ENCODE peak calls at places on chromosomes 1 and 21, in four cellular contexts. One of them, this sample, is unnamed.

GRCh38 chr1:222168621-222169020 is 379.3 kb downstream of the HHIPL2 start:
- DNase-seq in foreskin fibroblast: peak; percentile 26
- DNase-seq in brain microvascular endothelial cell: no peak
- DNase-seq in cardiac muscle cell: no peak
- DNase-seq in this sample: no peak

GRCh38 chr21:45543371-45543709 is 1.1 kb upstream of the SLC19A1 start:
- DNase-seq in foreskin fibroblast: no peak
- DNase-seq in brain microvascular endothelial cell: no peak
- DNase-seq in cardiac muscle cell: no peak
- DNase-seq in this sample: no peak

GRCh38 chr1:159935719-159936283 is 9.6 kb downstream of the IGSF9 start:
- DNase-seq in foreskin fibroblast: no peak
- DNase-seq in brain microvascular endothelial cell: no peak
- DNase-seq in cardiac muscle cell: peak; percentile 64
- DNase-seq in this sample: no peak

GRCh38 chr21:29299906-29300546 is 1.3 kb downstream of the BACH1 start:
- DNase-seq in foreskin fibroblast: peak; percentile 97
- DNase-seq in brain microvascular endothelial cell: peak; percentile 82
- DNase-seq in cardiac muscle cell: peak; percentile 70
- DNase-seq in this sample: peak; percentile 98

GRCh38 chr21:44913425-44914175 is 7.1 kb downstream of the ITGB2 start:
- DNase-seq in foreskin fibroblast: no peak
- DNase-seq in brain microvascular endothelial cell: no peak
- DNase-seq in cardiac muscle cell: no peak
- DNase-seq in this sample: no peak

GRCh38 chr1:209839875-209840491 is 12.2 kb downstream of the UTP25 start:
- DNase-seq in foreskin fibroblast: peak; percentile 94
- DNase-seq in brain microvascular endothelial cell: peak; percentile 97
- DNase-seq in cardiac muscle cell: no peak
- DNase-seq in this sample: peak; percentile 93

GRCh38 chr1:216576246-216576645 is 147.0 kb downstream of the ESRRG start:
- DNase-seq in foreskin fibroblast: no peak
- DNase-seq in brain microvascular endothelial cell: no peak
- DNase-seq in cardiac muscle cell: no peak
- DNase-seq in this sample: no peak

GRCh38 chr1:21614419-21615115 is 54.6 kb downstream of the RAP1GAP start:
- DNase-seq in foreskin fibroblast: no peak
- DNase-seq in brain microvascular endothelial cell: no peak
- DNase-seq in cardiac muscle cell: no peak
- DNase-seq in this sample: no peak

GRCh38 chr1:19799233-19799876 is 361 bp downstream of the TMCO4 start:
- DNase-seq in foreskin fibroblast: peak; percentile 35
- DNase-seq in brain microvascular endothelial cell: no peak
- DNase-seq in cardiac muscle cell: peak; percentile 32
- DNase-seq in this sample: no peak

GRCh38 chr1:30817083-30817450 is 59.5 kb upstream of the LAPTM5 start:
- DNase-seq in foreskin fibroblast: no peak
- DNase-seq in brain microvascular endothelial cell: no peak
- DNase-seq in cardiac muscle cell: no peak
- DNase-seq in this sample: no peak

GRCh38 chr1:61043010-61043820 is 39.1 kb upstream of the NFIA start:
- DNase-seq in foreskin fibroblast: peak; percentile 67
- DNase-seq in brain microvascular endothelial cell: peak; percentile 70
- DNase-seq in cardiac muscle cell: peak; percentile 80
- DNase-seq in this sample: no peak
- TF ChIP-seq CTCF in foreskin fibroblast: peak; percentile 84
- TF ChIP-seq CTCF in brain microvascular endothelial cell: peak; percentile 90
- TF ChIP-seq CTCF in cardiac muscle cell: peak; percentile 87
- TF ChIP-seq CTCF in this sample: peak; percentile 83

GRCh38 chr21:36976882-36977651 is 10.6 kb upstream of the HLCS start:
- DNase-seq in foreskin fibroblast: peak; percentile 50
- DNase-seq in brain microvascular endothelial cell: peak; percentile 72
- DNase-seq in cardiac muscle cell: peak; percentile 70
- DNase-seq in this sample: peak; percentile 73

GRCh38 chr21:36976228-36976627 is 9.8 kb upstream of the HLCS start:
- DNase-seq in foreskin fibroblast: no peak
- DNase-seq in brain microvascular endothelial cell: no peak
- DNase-seq in cardiac muscle cell: no peak
- DNase-seq in this sample: no peak

GRCh38 chr21:36981977-36982700 is 15.7 kb upstream of the HLCS start:
- DNase-seq in foreskin fibroblast: no peak
- DNase-seq in brain microvascular endothelial cell: no peak
- DNase-seq in cardiac muscle cell: no peak
- DNase-seq in this sample: no peak

GRCh38 chr21:36980280-36981048 is 14.0 kb upstream of the HLCS start:
- DNase-seq in foreskin fibroblast: no peak
- DNase-seq in brain microvascular endothelial cell: no peak
- DNase-seq in cardiac muscle cell: peak; percentile 32
- DNase-seq in this sample: no peak

GRCh38 chr21:36981049-36981391 is 14.6 kb upstream of the HLCS start:
- DNase-seq in foreskin fibroblast: no peak
- DNase-seq in brain microvascular endothelial cell: no peak
- DNase-seq in cardiac muscle cell: no peak
- DNase-seq in this sample: no peak
- H3K4me3 ChIP-seq in foreskin fibroblast: peak overlapping the region; percentile 41
- H3K4me3 ChIP-seq in brain microvascular endothelial cell: peak overlapping the region; percentile 57
- H3K4me3 ChIP-seq in cardiac muscle cell: peak overlapping the region; percentile 30
- H3K4me3 ChIP-seq in this sample: peak overlapping the region; percentile 39

DNA sequence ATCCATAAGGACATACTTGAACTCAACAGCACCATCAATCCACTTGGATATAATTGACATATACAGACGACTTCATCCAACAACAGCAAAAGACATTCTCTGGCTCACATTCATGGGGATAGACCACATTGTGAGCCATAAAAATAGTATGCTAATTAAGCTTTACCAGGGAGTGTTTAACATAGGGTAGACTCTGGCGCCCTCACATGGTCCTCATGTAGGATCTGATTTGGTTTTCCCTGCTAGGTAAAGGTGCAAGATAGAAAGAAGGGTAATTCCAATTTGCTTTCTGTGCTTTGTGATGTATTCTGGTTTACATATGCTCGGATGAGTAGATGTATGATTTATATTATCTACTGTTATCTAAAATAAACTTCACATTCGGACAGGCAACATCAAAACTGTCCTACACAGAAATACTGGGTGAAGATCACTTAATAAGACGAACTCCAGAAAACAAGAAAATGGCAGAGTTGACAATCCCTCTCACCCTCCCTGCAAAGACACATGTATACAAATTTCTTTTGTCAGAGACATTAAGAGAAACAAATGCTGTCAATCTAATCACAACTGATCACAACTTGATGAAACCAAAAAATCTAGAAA is 27.7 kb downstream of the CR1L start:
- DNase-seq in foreskin fibroblast: peak; percentile 14
- DNase-seq in brain microvascular endothelial cell: peak; percentile 25
- DNase-seq in cardiac muscle cell: peak; percentile 56
- DNase-seq in this sample: peak; percentile 51
- TF ChIP-seq CTCF in foreskin fibroblast: peak; percentile 43
- TF ChIP-seq CTCF in brain microvascular endothelial cell: peak; percentile 57
- TF ChIP-seq CTCF in cardiac muscle cell: no peak
- TF ChIP-seq CTCF in this sample: peak; percentile 60

DNA sequence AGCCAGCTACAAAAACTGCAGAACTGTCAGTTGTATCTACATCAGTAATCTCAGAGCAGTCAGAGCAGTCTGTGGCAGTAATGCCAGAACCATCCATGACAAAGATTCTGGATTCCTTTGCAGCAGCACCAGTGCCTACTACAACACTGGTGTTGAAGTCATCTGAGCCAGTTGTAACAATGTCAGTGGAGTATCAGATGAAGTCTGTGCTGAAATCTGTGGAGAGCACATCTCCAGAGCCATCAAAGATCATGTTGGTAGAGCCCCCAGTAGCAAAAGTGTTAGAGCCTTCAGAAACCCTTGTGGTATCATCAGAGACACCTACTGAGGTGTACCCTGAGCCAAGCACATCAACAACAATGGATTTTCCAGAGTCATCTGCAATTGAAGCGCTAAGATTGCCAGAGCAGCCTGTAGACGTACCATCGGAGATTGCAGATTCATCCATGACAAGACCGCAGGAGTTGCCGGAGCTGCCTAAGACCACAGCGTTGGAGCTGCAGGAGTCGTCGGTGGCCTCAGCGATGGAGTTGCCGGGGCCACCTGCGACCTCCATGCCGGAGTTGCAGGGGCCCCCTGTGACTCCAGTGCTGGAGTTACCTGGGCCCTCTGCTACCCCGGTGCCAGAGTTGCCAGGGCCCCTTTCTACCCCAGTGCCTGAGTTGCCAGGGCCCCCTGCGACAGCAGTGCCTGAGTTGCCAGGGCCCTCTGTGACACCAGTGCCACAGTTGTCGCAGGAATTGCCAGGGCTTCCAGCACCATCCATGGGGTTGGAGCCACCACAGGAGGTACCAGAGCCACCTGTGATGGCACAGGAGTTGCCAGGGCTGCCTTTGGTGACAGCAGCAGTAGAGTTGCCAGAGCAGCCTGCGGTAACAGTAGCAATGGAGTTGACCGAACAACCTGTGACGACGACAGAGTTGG is 7.3 kb downstream of the SON start:
- DNase-seq in foreskin fibroblast: no peak
- DNase-seq in brain microvascular endothelial cell: no peak
- DNase-seq in cardiac muscle cell: no peak
- DNase-seq in this sample: no peak
- H3K4me3 ChIP-seq in foreskin fibroblast: no peak overlapping the region
- H3K4me3 ChIP-seq in brain microvascular endothelial cell: no peak overlapping the region
- H3K4me3 ChIP-seq in cardiac muscle cell: no peak overlapping the region
- H3K4me3 ChIP-seq in this sample: no peak overlapping the region

DNA sequence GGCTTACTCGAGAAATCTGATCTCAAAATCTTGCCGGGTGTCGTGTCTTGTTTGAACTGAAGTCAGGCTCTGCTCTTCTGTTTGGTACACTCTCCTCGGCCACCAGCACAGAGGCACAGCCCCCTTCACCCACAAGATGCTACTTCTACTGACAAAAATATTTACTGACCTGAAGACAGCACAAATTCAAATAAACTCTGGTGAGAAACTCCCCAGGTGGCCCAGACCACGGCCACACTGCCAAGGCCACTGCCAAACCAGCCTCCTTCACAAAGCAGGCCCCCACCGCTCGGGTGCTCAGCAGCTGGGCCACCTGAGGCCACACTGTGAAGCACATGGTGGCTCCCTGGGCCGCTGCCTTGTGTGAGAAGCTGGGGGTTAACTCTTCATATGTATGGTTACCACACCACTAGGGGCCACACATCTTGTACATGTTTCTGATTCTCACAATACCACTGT is 80.6 kb downstream of the TGFBR3 start:
- DNase-seq in foreskin fibroblast: no peak
- DNase-seq in brain microvascular endothelial cell: no peak
- DNase-seq in cardiac muscle cell: no peak
- DNase-seq in this sample: no peak
- TF ChIP-seq CTCF in foreskin fibroblast: no peak
- TF ChIP-seq CTCF in brain microvascular endothelial cell: no peak
- TF ChIP-seq CTCF in cardiac muscle cell: no peak
- TF ChIP-seq CTCF in this sample: no peak

GRCh38 chr1:155000475-155000724 is 2.2 kb upstream of the ZBTB7B start:
- DNase-seq in foreskin fibroblast: no peak
- DNase-seq in brain microvascular endothelial cell: no peak
- DNase-seq in cardiac muscle cell: no peak
- DNase-seq in this sample: no peak

GRCh38 chr1:154998201-154998780 is 4.3 kb upstream of the ZBTB7B start:
- DNase-seq in foreskin fibroblast: no peak
- DNase-seq in brain microvascular endothelial cell: no peak
- DNase-seq in cardiac muscle cell: no peak
- DNase-seq in this sample: no peak

GRCh38 chr1:154999651-155000474 is 2.7 kb upstream of the ZBTB7B start:
- DNase-seq in foreskin fibroblast: no peak
- DNase-seq in brain microvascular endothelial cell: no peak
- DNase-seq in cardiac muscle cell: peak; percentile 70
- DNase-seq in this sample: no peak

GRCh38 chr1:155000725-155001437 is 1.7 kb upstream of the ZBTB7B start:
- DNase-seq in foreskin fibroblast: peak; percentile 79
- DNase-seq in brain microvascular endothelial cell: peak; percentile 71
- DNase-seq in cardiac muscle cell: peak; percentile 94
- DNase-seq in this sample: peak; percentile 53

GRCh38 chr1:154998818-154999650 is 3.6 kb upstream of the ZBTB7B start:
- DNase-seq in foreskin fibroblast: peak; percentile 70
- DNase-seq in brain microvascular endothelial cell: no peak
- DNase-seq in cardiac muscle cell: peak; percentile 75
- DNase-seq in this sample: peak; percentile 64
- H3K4me3 ChIP-seq in foreskin fibroblast: peak overlapping the region; percentile 83
- H3K4me3 ChIP-seq in brain microvascular endothelial cell: peak overlapping the region; percentile 42
- H3K4me3 ChIP-seq in cardiac muscle cell: peak overlapping the region; percentile 75
- H3K4me3 ChIP-seq in this sample: peak overlapping the region; percentile 61

GRCh38 chr1:49995734-49996133 is 28.0 kb downstream of the AGBL4 start:
- DNase-seq in foreskin fibroblast: no peak
- DNase-seq in brain microvascular endothelial cell: no peak
- DNase-seq in cardiac muscle cell: no peak
- DNase-seq in this sample: no peak
- TF ChIP-seq CTCF in foreskin fibroblast: no peak
- TF ChIP-seq CTCF in brain microvascular endothelial cell: no peak
- TF ChIP-seq CTCF in cardiac muscle cell: no peak
- TF ChIP-seq CTCF in this sample: no peak

GRCh38 chr1:231763481-231763880 is 136.9 kb downstream of the DISC1 start:
- DNase-seq in foreskin fibroblast: no peak
- DNase-seq in brain microvascular endothelial cell: no peak
- DNase-seq in cardiac muscle cell: no peak
- DNase-seq in this sample: no peak

GRCh38 chr1:231753313-231753712 is 126.7 kb downstream of the DISC1 start:
- DNase-seq in foreskin fibroblast: no peak
- DNase-seq in brain microvascular endothelial cell: no peak
- DNase-seq in cardiac muscle cell: no peak
- DNase-seq in this sample: no peak

GRCh38 chr1:231757101-231757404 is 130.5 kb downstream of the DISC1 start:
- DNase-seq in foreskin fibroblast: no peak
- DNase-seq in brain microvascular endothelial cell: no peak
- DNase-seq in cardiac muscle cell: no peak
- DNase-seq in this sample: no peak

GRCh38 chr1:231761747-231762541 is 135.4 kb downstream of the DISC1 start:
- DNase-seq in foreskin fibroblast: no peak
- DNase-seq in brain microvascular endothelial cell: no peak
- DNase-seq in cardiac muscle cell: no peak
- DNase-seq in this sample: no peak

GRCh38 chr1:231757759-231758158 is 131.2 kb downstream of the DISC1 start:
- DNase-seq in foreskin fibroblast: no peak
- DNase-seq in brain microvascular endothelial cell: no peak
- DNase-seq in cardiac muscle cell: no peak
- DNase-seq in this sample: no peak
- H3K4me3 ChIP-seq in foreskin fibroblast: no peak overlapping the region
- H3K4me3 ChIP-seq in brain microvascular endothelial cell: no peak overlapping the region
- H3K4me3 ChIP-seq in cardiac muscle cell: no peak overlapping the region
- H3K4me3 ChIP-seq in this sample: no peak overlapping the region